ENCODE peak calls at places on chromosome 4, in seven cellular contexts. I is HCT116; W is SK-N-MC; F is neural progenitor cell; S is CD4-positive, CD25-positive, alpha-beta regulatory T cell; G is aorta; Y is hepatocyte. K is an unnamed sample.

GRCh38 chr4:92381640-92382039 is 77.9 kb downstream of the GRID2 start:
- DNase-seq in S (no peak), Y (no peak), F (no peak), I (no peak), G (no peak), W (no peak), K (peak)

GRCh38 chr4:158236304-158237030 is 26.2 kb downstream of the TMEM144 start:
- DNase-seq in I (no peak), G (no peak), F (no peak), S (no peak), Y (no peak), W (no peak), K (peak)

GRCh38 chr4:2251795-2252529 is 9.9 kb downstream of the MXD4 start:
- DNase-seq in W (no peak), F (no peak), S (no peak), Y (no peak), I (no peak), G (no peak), K (no peak)

GRCh38 chr4:42655921-42656735 is 777 bp downstream of the ATP8A1 start:
- DNase-seq in Y (peak), G (peak), F (peak), I (no peak), W (no peak), S (peak), K (no peak)

GRCh38 chr4:110200673-110201072 is 2.3 kb upstream of the ELOVL6 start:
- DNase-seq in G (no peak), S (no peak), I (no peak), W (no peak), F (no peak), Y (no peak), K (no peak)

GRCh38 chr4:157151711-157152110 is 68.8 kb upstream of the GRIA2 start:
- DNase-seq in W (no peak), Y (no peak), S (no peak), I (no peak), F (no peak), G (no peak), K (no peak)

GRCh38 chr4:113101669-113102068 is 52.2 kb downstream of the ANK2 start:
- DNase-seq in Y (no peak), S (no peak), I (no peak), G (no peak), F (no peak), W (no peak), K (peak)

GRCh38 chr4:99462875-99463464 is 27.8 kb upstream of the ADH7 start:
- DNase-seq in I (peak), S (peak), W (no peak), Y (peak), F (peak), G (peak), K (peak)

GRCh38 chr4:177554966-177555574 is 112.8 kb upstream of the AGA start:
- DNase-seq in Y (peak), W (no peak), S (peak), F (peak), G (no peak), I (no peak), K (peak)

GRCh38 chr4:112075129-112075753 is 70.0 kb upstream of the FAM241A start:
- DNase-seq in F (peak), S (peak), Y (peak), W (no peak), I (peak), G (no peak), K (peak)

GRCh38 chr4:73874386-73874785 is 5.2 kb downstream of the CXCL1 start:
- DNase-seq in G (no peak), W (no peak), I (no peak), F (no peak), Y (no peak), S (no peak), K (peak)

GRCh38 chr4:86307432-86307831 is 52.4 kb downstream of the MAPK10 start:
- DNase-seq in G (no peak), F (no peak), W (no peak), S (no peak), Y (no peak), I (no peak), K (peak)

GRCh38 chr4:177861551-177862094 is 419.4 kb upstream of the AGA start:
- DNase-seq in W (no peak), S (no peak), I (no peak), G (no peak), Y (no peak), F (no peak), K (no peak)

GRCh38 chr4:124953059-124953850 is 240.7 kb upstream of the ANKRD50 start:
- DNase-seq in F (no peak), W (no peak), I (no peak), Y (no peak), S (no peak), G (no peak), K (peak)

GRCh38 chr4:122170775-122171174 is 18.6 kb downstream of the BLTP1 start:
- DNase-seq in G (no peak), W (no peak), S (no peak), I (no peak), F (no peak), Y (no peak), K (no peak)

GRCh38 chr4:43990968-43991367 is 457.6 kb downstream of the KCTD8 start:
- DNase-seq in Y (no peak), G (no peak), W (no peak), I (no peak), F (no peak), S (no peak), K (no peak)

GRCh38 chr4:148445071-148445902 is 3.1 kb upstream of the NR3C2 start:
- DNase-seq in I (no peak), F (peak), S (peak), G (peak), W (no peak), Y (peak), K (no peak)

GRCh38 chr4:98377626-98378025 is 116.4 kb downstream of the RAP1GDS1 start:
- DNase-seq in G (no peak), W (no peak), S (no peak), I (no peak), F (no peak), Y (no peak), K (peak)

GRCh38 chr4:98381306-98381705 is 120.1 kb downstream of the RAP1GDS1 start:
- DNase-seq in I (no peak), F (no peak), G (no peak), Y (no peak), S (no peak), W (no peak), K (no peak)

GRCh38 chr4:98387345-98388017 is 126.3 kb downstream of the RAP1GDS1 start:
- DNase-seq in F (no peak), G (no peak), Y (no peak), W (no peak), I (no peak), S (peak), K (no peak)

GRCh38 chr4:98383431-98384106 is 122.4 kb downstream of the RAP1GDS1 start:
- DNase-seq in W (no peak), Y (no peak), F (no peak), S (no peak), I (no peak), G (no peak), K (no peak)
- H3K27ac ChIP-seq in W (no peak), Y (no peak), F (no peak), S (no peak), I (no peak), G (no peak), K (no peak)

GRCh38 chr4:105399535-105400161 is 74.2 kb downstream of the PPA2 start:
- DNase-seq in I (peak), G (no peak), W (no peak), S (no peak), F (no peak), Y (no peak), K (no peak)
- H3K27ac ChIP-seq in I (no peak), G (no peak), W (no peak), S (no peak), F (no peak), Y (no peak), K (no peak)

GRCh38 chr4:164482092-164482404 is 271.9 kb upstream of the SMIM31 start:
- DNase-seq in S (no peak), I (no peak), W (peak), G (no peak), Y (no peak), F (no peak), K (no peak)
- H3K27ac ChIP-seq in S (no peak), I (no peak), W (peak), G (no peak), Y (no peak), F (no peak), K (no peak)

GRCh38 chr4:3376266-3376665 is 65.5 kb upstream of the HGFAC start:
- DNase-seq in S (no peak), W (no peak), Y (no peak), I (no peak), G (no peak), F (no peak), K (no peak)

GRCh38 chr4:3374011-3374645 is 67.6 kb upstream of the HGFAC start:
- DNase-seq in S (no peak), Y (peak), I (no peak), W (no peak), G (no peak), F (no peak), K (no peak)

GRCh38 chr4:3377557-3377956 is 64.2 kb upstream of the HGFAC start:
- DNase-seq in W (no peak), I (no peak), G (no peak), S (no peak), Y (no peak), F (no peak), K (no peak)

GRCh38 chr4:3374667-3375066 is 67.1 kb upstream of the HGFAC start:
- DNase-seq in F (no peak), S (no peak), G (no peak), Y (no peak), I (no peak), W (no peak), K (no peak)

GRCh38 chr4:3375688-3376087 is 66.1 kb upstream of the HGFAC start:
- DNase-seq in W (no peak), F (no peak), Y (no peak), G (no peak), S (no peak), I (no peak), K (no peak)
- H3K27ac ChIP-seq in W (no peak), F (no peak), Y (no peak), G (no peak), S (no peak), I (no peak), K (no peak)